ENCODE peak calls at places on chromosomes 11 and 22, in seven cellular contexts. S is activated effector memory CD4-positive, alpha-beta T cell treated with Interleukin-2 at 50 U/mL for 16 hours; O is amniotic stem cell; D is CD14-positive monocyte; Z is DMS 273 treated with DMSO at 0.1 percent for 48 hours; X is fibroblast of mammary gland; L is sigmoid colon. R is an unnamed sample.

GRCh38 chr11:69295995-69296889 is 2.3 kb downstream of the MYEOV start:
- DNase-seq in S (no peak), O (no peak), D (peak), Z (no peak), X (peak), L (peak), R (peak)

GRCh38 chr11:106228996-106229395 is 151.5 kb downstream of the AASDHPPT start:
- DNase-seq in S (no peak), O (no peak), D (no peak), Z (no peak), X (peak), L (no peak), R (no peak)

GRCh38 chr11:19055016-19055415 is 5.5 kb downstream of the MRGPRX2 start:
- DNase-seq in S (no peak), O (no peak), D (no peak), Z (no peak), X (peak), L (no peak), R (no peak)

GRCh38 chr22:45107671-45108070 is 56.1 kb upstream of the NUP50 start:
- DNase-seq in S (no peak), O (no peak), D (no peak), Z (no peak), X (no peak), L (no peak), R (no peak)

GRCh38 chr22:28013611-28014010 is 94.6 kb upstream of the PITPNB start:
- DNase-seq in S (no peak), O (no peak), D (no peak), Z (no peak), X (no peak), L (peak), R (no peak)

GRCh38 chr11:79201637-79202347 is 239.0 kb downstream of the TENM4 start:
- DNase-seq in S (no peak), O (no peak), D (no peak), Z (no peak), X (peak), L (no peak), R (no peak)

GRCh38 chr11:6637871-6638270 is 17.7 kb downstream of the DCHS1 start:
- DNase-seq in S (no peak), O (peak), D (no peak), Z (no peak), X (peak), L (peak), R (no peak)

GRCh38 chr11:25039165-25039564 is 542.3 kb downstream of the LUZP2 start:
- DNase-seq in S (no peak), O (no peak), D (no peak), Z (no peak), X (no peak), L (no peak), R (no peak)

GRCh38 chr22:37020192-37020479 is 594 bp downstream of the MPST start:
- DNase-seq in S (no peak), O (peak), D (no peak), Z (peak), X (peak), L (no peak), R (peak)

GRCh38 chr11:81993755-81994154 is 739.9 kb downstream of the FAM181B start:
- DNase-seq in S (no peak), O (no peak), D (no peak), Z (no peak), X (no peak), L (no peak), R (no peak)

GRCh38 chr22:29082826-29083545 is 10.2 kb downstream of the KREMEN1 start:
- DNase-seq in S (no peak), O (no peak), D (no peak), Z (no peak), X (no peak), L (no peak), R (no peak)

GRCh38 chr22:38233427-38233826 is 31.6 kb downstream of the MAFF start:
- DNase-seq in S (no peak), O (no peak), D (no peak), Z (no peak), X (peak), L (no peak), R (no peak)